ENCODE peak calls at places on chromosomes 1 and 21, in ten cellular contexts. M, U, S, K, Y, X, T, F, I and C are unnamed samples.

GRCh38 chr1:156006666-156007376 is 13.9 kb downstream of the SSR2 start:
- DNase-seq in M (no peak), U (no peak), S (no peak), K (no peak), Y (no peak), X (no peak), T (no peak), F (no peak), I (no peak), C (no peak)

GRCh38 chr1:39696448-39696847 is 5.2 kb upstream of the HPCAL4 start:
- DNase-seq in M (no peak), U (no peak), S (no peak), K (no peak), Y (no peak), X (no peak), T (no peak), F (no peak), I (no peak), C (no peak)

GRCh38 chr1:50060279-50060678 is 36.5 kb upstream of the AGBL4 start:
- DNase-seq in M (no peak), U (no peak), S (no peak), K (peak), Y (no peak), X (no peak), T (no peak), F (no peak), I (no peak), C (no peak)

GRCh38 chr1:1050577-1051052 is 23.5 kb downstream of the RNF223 start:
- DNase-seq in M (no peak), U (no peak), S (no peak), K (no peak), Y (no peak), X (no peak), T (no peak), F (peak), I (no peak), C (no peak)

GRCh38 chr1:83882906-83883305 is 116.0 kb downstream of the TTLL7 start:
- DNase-seq in M (no peak), U (no peak), S (peak), K (peak), Y (peak), X (peak), T (peak), F (peak), I (peak), C (no peak)

GRCh38 chr1:224703702-224704408 is 87.7 kb downstream of the CNIH3 start:
- DNase-seq in M (no peak), U (no peak), S (no peak), K (no peak), Y (no peak), X (no peak), T (no peak), F (no peak), I (no peak), C (no peak)

GRCh38 chr1:6001992-6002576 is 9.9 kb upstream of the NPHP4 start:
- DNase-seq in M (no peak), U (no peak), S (no peak), K (peak), Y (no peak), X (no peak), T (no peak), F (peak), I (no peak), C (no peak)

GRCh38 chr1:200610846-200611245 is 9.7 kb downstream of the KIF14 start:
- DNase-seq in M (no peak), U (peak), S (peak), K (no peak), Y (no peak), X (peak), T (no peak), F (no peak), I (no peak), C (no peak)

GRCh38 chr21:39385299-39386145 is 36.6 kb upstream of the HMGN1 start:
- DNase-seq in M (no peak), U (peak), S (peak), K (peak), Y (no peak), X (peak), T (peak), F (peak), I (no peak), C (no peak)

GRCh38 chr1:231241751-231242150 is 739 bp downstream of the GNPAT start:
- DNase-seq in M (no peak), U (no peak), S (peak), K (no peak), Y (no peak), X (no peak), T (peak), F (no peak), I (peak), C (no peak)

GRCh38 chr1:96510911-96511310 is 210.7 kb upstream of the PTBP2 start:
- DNase-seq in M (no peak), U (no peak), S (no peak), K (no peak), Y (no peak), X (no peak), T (no peak), F (no peak), I (no peak), C (no peak)

GRCh38 chr1:153536618-153537375 is 1.0 kb upstream of the S100A6 start:
- DNase-seq in M (no peak), U (no peak), S (no peak), K (no peak), Y (no peak), X (no peak), T (no peak), F (no peak), I (no peak), C (no peak)

GRCh38 chr1:223235091-223235490 is 92.0 kb upstream of the TLR5 start:
- DNase-seq in M (no peak), U (no peak), S (no peak), K (no peak), Y (no peak), X (no peak), T (no peak), F (no peak), I (no peak), C (no peak)

GRCh38 chr1:32767156-32767555 is 50.0 kb downstream of the YARS1 start:
- DNase-seq in M (no peak), U (no peak), S (no peak), K (no peak), Y (no peak), X (no peak), T (no peak), F (no peak), I (no peak), C (no peak)

GRCh38 chr1:208178091-208178529 is 66.1 kb downstream of the PLXNA2 start:
- DNase-seq in M (no peak), U (no peak), S (no peak), K (no peak), Y (no peak), X (no peak), T (no peak), F (no peak), I (no peak), C (no peak)

GRCh38 chr1:26771643-26772321 is 16.0 kb upstream of the PIGV start:
- DNase-seq in M (peak), U (peak), S (peak), K (no peak), Y (peak), X (peak), T (peak), F (no peak), I (no peak), C (no peak)

GRCh38 chr1:72281637-72282270 is 585 bp downstream of the NEGR1 start:
- DNase-seq in M (no peak), U (no peak), S (no peak), K (no peak), Y (no peak), X (peak), T (no peak), F (no peak), I (no peak), C (no peak)

GRCh38 chr1:6222644-6223043 is 13.1 kb downstream of the ICMT start:
- DNase-seq in M (no peak), U (no peak), S (peak), K (no peak), Y (no peak), X (no peak), T (peak), F (peak), I (no peak), C (no peak)

GRCh38 chr1:72937905-72938304 is 655.6 kb upstream of the NEGR1 start:
- DNase-seq in M (no peak), U (no peak), S (no peak), K (no peak), Y (no peak), X (no peak), T (no peak), F (no peak), I (no peak), C (no peak)

GRCh38 chr1:210736681-210737080 is 397.3 kb downstream of the KCNH1 start:
- DNase-seq in M (no peak), U (no peak), S (no peak), K (no peak), Y (no peak), X (no peak), T (no peak), F (no peak), I (no peak), C (no peak)

GRCh38 chr1:68218485-68218884 is 13.8 kb downstream of the WLS start:
- DNase-seq in M (peak), U (no peak), S (no peak), K (no peak), Y (no peak), X (no peak), T (no peak), F (no peak), I (peak), C (no peak)

GRCh38 chr1:40090652-40091355 is 6.2 kb downstream of the PPT1 start:
- DNase-seq in M (no peak), U (no peak), S (no peak), K (no peak), Y (no peak), X (no peak), T (no peak), F (no peak), I (no peak), C (no peak)

GRCh38 chr1:213244664-213245091 is 193.6 kb downstream of the RPS6KC1 start:
- DNase-seq in M (no peak), U (peak), S (peak), K (no peak), Y (peak), X (peak), T (peak), F (no peak), I (peak), C (peak)

GRCh38 chr1:236451796-236452373 is 57.8 kb downstream of the EDARADD start:
- DNase-seq in M (no peak), U (no peak), S (no peak), K (no peak), Y (peak), X (peak), T (peak), F (no peak), I (peak), C (no peak)

GRCh38 chr1:239696317-239696716 is 309.9 kb downstream of the CHRM3 start:
- DNase-seq in M (no peak), U (no peak), S (no peak), K (no peak), Y (no peak), X (no peak), T (no peak), F (no peak), I (no peak), C (no peak)

GRCh38 chr1:2645776-2646175 is 13.0 kb upstream of the MMEL1 start:
- DNase-seq in M (no peak), U (no peak), S (no peak), K (no peak), Y (no peak), X (no peak), T (no peak), F (no peak), I (no peak), C (no peak)

GRCh38 chr1:22636369-22636768 is at the start of gene C1QA:
- DNase-seq in M (no peak), U (no peak), S (no peak), K (peak), Y (no peak), X (no peak), T (no peak), F (peak), I (no peak), C (no peak)

GRCh38 chr1:24190970-24191570 is 4.0 kb upstream of the IFNLR1 start:
- DNase-seq in M (no peak), U (no peak), S (no peak), K (no peak), Y (no peak), X (no peak), T (no peak), F (no peak), I (no peak), C (peak)

GRCh38 chr1:17632541-17633193 is 93.2 kb downstream of the ARHGEF10L start:
- DNase-seq in M (no peak), U (no peak), S (peak), K (no peak), Y (no peak), X (peak), T (peak), F (no peak), I (no peak), C (no peak)

DNA sequence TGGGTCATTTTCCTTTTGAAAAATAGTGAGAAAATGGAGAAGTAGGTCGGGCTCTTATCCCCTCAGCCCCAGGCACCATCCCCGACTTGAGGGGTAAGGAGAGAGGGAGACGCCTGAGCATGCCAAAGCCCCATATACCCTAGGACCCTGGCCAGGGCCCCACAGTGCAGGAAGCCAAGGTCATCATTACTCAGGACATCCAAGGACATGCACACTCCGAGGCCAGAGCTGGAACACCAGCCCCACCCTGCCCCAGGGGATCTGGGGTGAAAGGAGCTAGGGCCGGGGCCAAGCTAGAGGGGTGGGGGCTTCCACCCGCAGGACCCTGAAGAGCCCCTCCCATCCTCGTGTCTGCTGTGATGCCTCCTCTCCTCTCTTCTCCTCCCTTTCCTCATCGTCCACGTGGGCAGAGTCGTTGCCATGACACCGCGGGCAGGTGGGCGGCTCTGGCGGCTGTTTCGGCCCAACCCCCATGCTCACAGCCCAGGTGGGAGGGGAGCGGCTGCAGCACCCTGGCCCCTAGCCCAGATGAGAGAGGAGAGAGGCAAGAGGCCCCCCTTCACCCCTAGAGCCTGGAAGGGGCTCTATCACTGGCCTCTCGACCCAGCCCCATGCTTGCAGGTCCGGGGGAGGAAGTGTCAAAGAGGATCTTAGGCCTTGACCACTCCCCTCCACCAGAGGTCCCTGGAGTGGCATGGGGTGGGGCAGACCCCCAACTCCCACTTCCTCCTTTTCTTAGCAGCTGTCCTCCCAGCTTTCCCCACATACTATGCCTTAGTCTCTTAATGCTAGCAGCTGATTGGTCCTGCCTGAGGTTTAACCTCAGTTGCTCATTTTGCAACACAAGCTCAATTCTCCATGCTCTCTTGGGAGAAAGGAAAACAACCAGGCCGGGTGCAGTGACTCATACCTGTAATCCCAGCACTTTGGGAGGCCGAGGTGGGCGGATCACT is 10.6 kb downstream of the DLGAP3 start:
- DNase-seq in M (no peak), U (no peak), S (no peak), K (peak), Y (no peak), X (no peak), T (no peak), F (peak), I (peak), C (peak)
- TF ChIP-seq CTCF in M (no peak), U (no peak), S (no peak), K (no peak), Y (no peak), X (no peak), T (no peak), F (no peak), I (peak), C (peak)

GRCh38 chr1:109570414-109570813 is 22.0 kb downstream of the GNAI3 start:
- DNase-seq in M (peak), U (no peak), S (no peak), K (no peak), Y (no peak), X (peak), T (peak), F (no peak), I (no peak), C (no peak)
- H3K4me3 ChIP-seq in M (no peak), U (no peak), S (no peak), K (no peak), Y (no peak), X (no peak), T (no peak), F (no peak), I (no peak), C (no peak)

DNA sequence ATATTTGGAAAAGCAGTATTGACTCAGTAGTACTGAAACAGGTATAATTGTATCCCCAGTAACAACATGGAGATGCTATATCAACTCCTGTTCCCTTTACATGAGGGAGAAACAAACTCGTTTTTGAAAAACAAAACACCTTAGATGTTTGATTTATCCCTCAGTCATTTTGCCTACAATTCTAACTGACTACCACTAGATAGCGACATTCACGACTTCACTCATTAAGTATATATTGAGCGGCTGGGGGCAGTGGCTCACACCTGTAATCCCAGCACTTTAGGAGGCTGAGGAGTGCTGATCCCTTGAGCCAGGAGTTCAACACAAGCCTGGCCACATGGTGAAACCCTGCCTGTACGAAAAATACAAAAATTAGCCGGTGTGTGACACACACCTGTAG is 83.3 kb downstream of the CYYR1 start:
- DNase-seq in M (no peak), U (no peak), S (no peak), K (no peak), Y (no peak), X (no peak), T (no peak), F (no peak), I (no peak), C (no peak)
- TF ChIP-seq CTCF in M (no peak), U (no peak), S (no peak), K (peak), Y (no peak), X (no peak), T (no peak), F (no peak), I (peak), C (no peak)

GRCh38 chr1:183879966-183880365 is 75.0 kb downstream of the RGL1 start:
- DNase-seq in M (no peak), U (no peak), S (no peak), K (no peak), Y (no peak), X (no peak), T (no peak), F (no peak), I (no peak), C (no peak)

GRCh38 chr1:183879477-183879876 is 74.6 kb downstream of the RGL1 start:
- DNase-seq in M (no peak), U (no peak), S (no peak), K (no peak), Y (no peak), X (peak), T (no peak), F (no peak), I (no peak), C (no peak)

GRCh38 chr1:183873642-183874041 is 68.7 kb downstream of the RGL1 start:
- DNase-seq in M (no peak), U (no peak), S (no peak), K (no peak), Y (no peak), X (no peak), T (no peak), F (no peak), I (no peak), C (no peak)

GRCh38 chr1:183877321-183877720 is 72.4 kb downstream of the RGL1 start:
- DNase-seq in M (no peak), U (no peak), S (peak), K (peak), Y (no peak), X (peak), T (peak), F (peak), I (peak), C (no peak)

DNA sequence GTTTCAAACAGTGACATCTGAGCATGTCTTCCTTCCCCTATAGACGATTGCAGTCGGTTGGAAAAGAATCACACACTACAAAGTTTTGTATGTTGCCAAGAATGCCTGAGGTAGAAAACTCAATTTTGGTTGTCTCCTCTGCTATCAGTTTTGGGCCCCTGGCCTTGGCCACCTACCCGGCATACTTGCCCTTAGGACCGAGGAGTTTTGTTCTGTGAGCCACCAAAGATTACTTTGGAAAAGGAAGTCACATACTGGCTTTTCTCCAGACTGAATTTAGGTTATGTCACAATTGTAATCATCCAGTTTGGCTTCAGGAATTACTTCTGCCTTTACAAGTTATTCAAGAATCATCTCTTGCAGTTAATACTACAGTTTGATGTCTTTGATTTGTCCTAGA is 71.4 kb downstream of the RGL1 start:
- DNase-seq in M (no peak), U (no peak), S (no peak), K (no peak), Y (no peak), X (no peak), T (no peak), F (no peak), I (no peak), C (no peak)
- H3K4me3 ChIP-seq in M (no peak), U (no peak), S (no peak), K (no peak), Y (no peak), X (no peak), T (no peak), F (no peak), I (no peak), C (no peak)

DNA sequence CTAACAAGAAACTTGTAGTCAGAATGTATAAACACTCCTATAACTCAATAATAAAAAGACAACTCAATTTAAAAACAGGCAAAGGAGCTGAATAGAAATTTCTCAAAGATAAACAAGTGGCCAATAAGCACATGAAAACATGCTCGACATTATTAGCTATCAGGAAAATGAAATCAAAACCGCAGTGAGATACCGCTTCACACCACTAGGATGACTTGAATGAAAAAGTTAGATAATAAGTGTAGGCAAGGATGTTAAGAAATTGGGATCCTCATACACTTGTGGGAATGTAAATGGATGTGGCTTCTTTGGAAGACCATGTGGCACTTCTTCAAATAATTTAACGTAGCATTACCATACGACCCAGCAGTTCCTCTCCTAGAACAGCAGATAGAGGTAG is 8.9 kb downstream of the RALGPS2 start:
- DNase-seq in M (no peak), U (no peak), S (no peak), K (no peak), Y (no peak), X (no peak), T (no peak), F (no peak), I (no peak), C (no peak)
- TF ChIP-seq CTCF in M (peak), U (peak), S (peak), K (no peak), Y (no peak), X (peak), T (peak), F (no peak), I (peak), C (no peak)

GRCh38 chr1:150151291-150152181 is 1.8 kb downstream of the PLEKHO1 start:
- DNase-seq in M (no peak), U (no peak), S (no peak), K (no peak), Y (no peak), X (no peak), T (no peak), F (peak), I (no peak), C (no peak)

GRCh38 chr1:150152182-150152536 is 2.4 kb downstream of the PLEKHO1 start:
- DNase-seq in M (no peak), U (no peak), S (no peak), K (no peak), Y (no peak), X (no peak), T (no peak), F (no peak), I (no peak), C (no peak)

GRCh38 chr1:150148834-150149489 is 754 bp upstream of the PLEKHO1 start:
- DNase-seq in M (no peak), U (no peak), S (no peak), K (no peak), Y (no peak), X (no peak), T (no peak), F (no peak), I (peak), C (no peak)

GRCh38 chr1:150150511-150151021 is 850 bp downstream of the PLEKHO1 start:
- DNase-seq in M (no peak), U (no peak), S (no peak), K (no peak), Y (no peak), X (no peak), T (no peak), F (peak), I (peak), C (no peak)

GRCh38 chr1:150149490-150150453 is at the start of gene PLEKHO1:
- DNase-seq in M (no peak), U (no peak), S (peak), K (peak), Y (no peak), X (peak), T (peak), F (peak), I (peak), C (no peak)
- H3K4me3 ChIP-seq in M (peak), U (peak), S (peak), K (peak), Y (peak), X (peak), T (peak), F (peak), I (peak), C (peak)

GRCh38 chr1:30527511-30528140 is 195.8 kb downstream of the MATN1 start:
- DNase-seq in M (no peak), U (no peak), S (no peak), K (peak), Y (no peak), X (no peak), T (peak), F (peak), I (no peak), C (no peak)
- TF ChIP-seq CTCF in M (no peak), U (no peak), S (no peak), K (no peak), Y (no peak), X (no peak), T (no peak), F (no peak), I (no peak), C (no peak)